ENCODE peak calls at places on chromosomes 5 and 9, in five cellular contexts. A is activated CD8-positive, alpha-beta memory T cell treated with anti-CD3 and anti-CD28 coated beads, Interleukin-2, amount 10 ng/mL, durations not matched to agents 7 days and 5 days; S is NCI-H1105; W is stimulated activated CD4-positive, alpha-beta T cell treated with anti-CD3 and anti-CD28 coated beads, Interleukin-15, amount 100 ng/mL, for 1 hour; H is A549. R is an unnamed sample.

GRCh38 chr5:77086611-77087483 is at the start of gene ZBED3:
- DNase-seq in A (peak; percentile 73), S (peak; percentile 31), W (peak; percentile 20), H (peak; percentile 79), R (peak; percentile 64)

GRCh38 chr9:96317335-96317980 is 15.5 kb upstream of the HSD17B3 start:
- DNase-seq in H (peak; percentile 60), A (peak; percentile 67), S (peak; percentile 43), W (peak; percentile 31), R (peak; percentile 16)

GRCh38 chr9:134627417-134628353 is 13.9 kb upstream of the COL5A1 start:
- DNase-seq in H (no peak), S (no peak), A (no peak), W (no peak), R (no peak)

GRCh38 chr9:77011973-77012817 is 7.3 kb upstream of the FOXB2 start:
- DNase-seq in H (no peak), A (peak; percentile 71), W (peak; percentile 38), S (peak; percentile 36), R (no peak)

GRCh38 chr9:134657666-134658377 is 16.2 kb downstream of the COL5A1 start:
- DNase-seq in A (no peak), S (no peak), H (no peak), W (no peak), R (no peak)

GRCh38 chr9:34984049-34984448 is 5.5 kb upstream of the DNAJB5 start:
- DNase-seq in S (no peak), H (no peak), A (no peak), W (no peak), R (no peak)

GRCh38 chr5:169242175-169242848 is 58.6 kb downstream of the SLIT3 start:
- DNase-seq in H (no peak), S (no peak), A (no peak), W (no peak), R (no peak)

GRCh38 chr5:57452885-57453284 is 29.7 kb downstream of the ACTBL2 start:
- DNase-seq in A (no peak), S (no peak), W (no peak), H (no peak), R (no peak)

GRCh38 chr5:172860520-172861443 is 26.7 kb downstream of the ERGIC1 start:
- DNase-seq in H (no peak), S (no peak), A (no peak), W (no peak), R (no peak)

GRCh38 chr9:69446496-69446895 is 121.5 kb downstream of the ENTREP1 start:
- DNase-seq in W (no peak), S (no peak), H (no peak), A (no peak), R (no peak)

GRCh38 chr9:114081441-114082016 is 3.4 kb upstream of the AMBP start:
- DNase-seq in W (no peak), H (peak; percentile 41), S (no peak), A (no peak), R (no peak)

GRCh38 chr5:32506809-32507208 is 62.3 kb upstream of the ZFR start:
- DNase-seq in S (no peak), H (no peak), W (no peak), A (no peak), R (no peak)

GRCh38 chr5:132491368-132492364 is 1.1 kb upstream of the IRF1 start:
- DNase-seq in H (no peak), A (peak; percentile 73), S (no peak), W (no peak), R (no peak)

GRCh38 chr9:26951794-26952193 is 4.4 kb upstream of the IFT74 start:
- DNase-seq in S (no peak), W (no peak), A (no peak), H (no peak), R (no peak)

GRCh38 chr9:134419684-134420076 is 93.4 kb downstream of the RXRA start:
- DNase-seq in S (peak; percentile 11), H (peak; percentile 78), W (no peak), A (no peak), R (no peak)

GRCh38 chr5:135208555-135209494 is 174.8 kb upstream of the PITX1 start:
- DNase-seq in H (peak; percentile 40), A (peak; percentile 36), S (no peak), W (no peak), R (peak; percentile 76)

GRCh38 chr9:122526602-122527001 is 491 bp downstream of the OR1N1 start:
- DNase-seq in A (no peak), H (no peak), S (no peak), W (no peak), R (no peak)

GRCh38 chr9:33263131-33263935 is 1.2 kb downstream of the BAG1 start:
- DNase-seq in A (no peak), W (no peak), S (no peak), H (no peak), R (no peak)

GRCh38 chr5:178293400-178293799 is 60.8 kb upstream of the PHYKPL start:
- DNase-seq in S (no peak), A (no peak), W (no peak), H (no peak), R (no peak)

GRCh38 chr5:135211083-135211790 is 177.2 kb upstream of the PITX1 start:
- DNase-seq in A (peak; percentile 36), S (no peak), W (no peak), H (no peak), R (no peak)

GRCh38 chr5:120803282-120803681 is 339.2 kb downstream of the PRR16 start:
- DNase-seq in S (no peak), A (no peak), H (no peak), W (no peak), R (no peak)

GRCh38 chr5:130270786-130271185 is 366.5 kb downstream of the CHSY3 start:
- DNase-seq in S (no peak), H (no peak), A (no peak), W (no peak), R (no peak)

GRCh38 chr5:53303105-53303504 is 177.3 kb upstream of the FST start:
- DNase-seq in S (no peak), W (no peak), A (no peak), H (no peak), R (no peak)

GRCh38 chr9:131500939-131501541 is 1.7 kb upstream of the POMT1 start:
- DNase-seq in W (peak; percentile 19), A (peak; percentile 85), S (no peak), H (no peak), R (no peak)

GRCh38 chr5:136808756-136809155 is 443.4 kb upstream of the TRPC7 start:
- DNase-seq in S (no peak), W (no peak), A (no peak), H (no peak), R (no peak)

GRCh38 chr5:139415221-139415861 is 11.5 kb upstream of the SPATA24 start:
- DNase-seq in W (no peak), A (peak; percentile 66), S (peak; percentile 52), H (no peak), R (no peak)

GRCh38 chr9:22379272-22379671 is 67.4 kb upstream of the DMRTA1 start:
- DNase-seq in A (no peak), S (peak; percentile 57), W (no peak), H (no peak), R (no peak)